ENCODE peak calls at places on chromosomes 12 and 14, in nine cellular contexts. Q is H1, R is endothelial cell of umbilical vein, T is suprapubic skin, J is HCT116, Y is breast epithelium, B is GM23338, L is stomach, P is GM12878. N is an unnamed sample.

GRCh38 chr14:105941226-105942166 is 415.1 kb downstream of the TMEM121 start:
- DNase-seq in Q (no peak), J (no peak), Y (no peak), T (peak; percentile 69), L (no peak), P (no peak), R (no peak), B (no peak), N (peak; percentile 67)

GRCh38 chr12:27460471-27460978 is 14.0 kb downstream of the SMCO2 start:
- DNase-seq in L (no peak), B (no peak), Q (no peak), R (peak; percentile 96), T (no peak), Y (no peak), J (no peak), P (peak; percentile 4), N (peak; percentile 58)

GRCh38 chr12:66959276-66959675 is 280.4 kb upstream of the GRIP1 start:
- DNase-seq in J (no peak), B (no peak), P (no peak), R (no peak), L (no peak), Y (no peak), T (no peak), Q (no peak), N (no peak)

GRCh38 chr14:45810152-45810872 is 557.3 kb upstream of the MIS18BP1 start:
- DNase-seq in B (peak; percentile 48), P (peak; percentile 21), Y (no peak), J (no peak), L (no peak), T (no peak), R (no peak), Q (no peak), N (no peak)

GRCh38 chr12:116887897-116888296 is 6.7 kb upstream of the HRK start:
- DNase-seq in L (no peak), T (no peak), R (no peak), J (no peak), B (no peak), Q (no peak), P (no peak), Y (no peak), N (no peak)

GRCh38 chr12:94615284-94616216 is 34.8 kb downstream of the TMCC3 start:
- DNase-seq in P (no peak), B (no peak), J (no peak), Q (no peak), Y (no peak), R (peak; percentile 69), L (peak; percentile 79), T (no peak), N (no peak)

GRCh38 chr12:48927261-48927660 is 2.0 kb upstream of the FKBP11 start:
- DNase-seq in L (no peak), Q (no peak), T (no peak), J (no peak), B (no peak), R (no peak), P (no peak), Y (no peak), N (no peak)

GRCh38 chr14:103753809-103754208 is 38.2 kb downstream of the ZFYVE21 start:
- DNase-seq in T (no peak), P (no peak), L (no peak), B (no peak), Y (no peak), Q (no peak), J (no peak), R (no peak), N (no peak)

GRCh38 chr12:74021937-74022336 is 515.7 kb upstream of the ATXN7L3B start:
- DNase-seq in Q (peak; percentile 67), T (no peak), B (peak; percentile 91), Y (peak; percentile 61), J (peak; percentile 68), P (no peak), L (peak; percentile 48), R (peak; percentile 33), N (no peak)

GRCh38 chr12:59780605-59781135 is 184.8 kb downstream of the SLC16A7 start:
- DNase-seq in R (peak; percentile 5), Q (no peak), L (no peak), B (peak; percentile 76), J (peak; percentile 2), P (no peak), T (no peak), Y (no peak), N (no peak)

GRCh38 chr14:23535943-23536342 is 15.6 kb downstream of the ZFHX2 start:
- DNase-seq in L (no peak), Q (no peak), J (no peak), P (no peak), T (no peak), B (no peak), R (no peak), Y (no peak), N (no peak)

GRCh38 chr12:12018454-12018853 is 52.3 kb upstream of the BCL2L14 start:
- DNase-seq in T (no peak), Y (peak; percentile 71), J (no peak), R (no peak), Q (no peak), P (no peak), L (no peak), B (no peak), N (no peak)

GRCh38 chr12:113392988-113393579 is 10.6 kb downstream of the SDS start:
- DNase-seq in P (peak; percentile 59), R (no peak), B (peak; percentile 92), L (no peak), T (no peak), Q (peak; percentile 96), Y (no peak), J (peak; percentile 22), N (no peak)

GRCh38 chr12:7142057-7142644 is 12.0 kb downstream of the CLSTN3 start:
- DNase-seq in Y (no peak), B (peak; percentile 83), J (no peak), L (peak; percentile 41), T (no peak), R (peak; percentile 58), P (no peak), Q (peak; percentile 85), N (no peak)

GRCh38 chr12:15208140-15208539 is 13.1 kb downstream of the RERG start:
- DNase-seq in L (no peak), P (no peak), T (no peak), R (no peak), J (no peak), Y (no peak), Q (no peak), B (peak; percentile 17), N (no peak)

GRCh38 chr12:34394211-34395055 is 372.1 kb downstream of the ALG10 start:
- DNase-seq in J (no peak), Q (peak; percentile 0), B (no peak), P (no peak), Y (peak; percentile 45), T (peak; percentile 55), L (peak; percentile 13), R (no peak), N (peak; percentile 80)

GRCh38 chr12:122423258-122424165 is 1.0 kb upstream of the CLIP1 start:
- DNase-seq in T (no peak), Y (no peak), P (no peak), J (peak; percentile 50), B (peak; percentile 69), R (peak; percentile 86), L (no peak), Q (peak; percentile 61), N (no peak)
- TF ChIP-seq POLR2AphosphoS5 in T (no peak), Y (no peak), P (no peak), J (no peak), B (peak; percentile 36), R (peak; percentile 14), L (no peak), Q (no peak), N (no peak)

DNA sequence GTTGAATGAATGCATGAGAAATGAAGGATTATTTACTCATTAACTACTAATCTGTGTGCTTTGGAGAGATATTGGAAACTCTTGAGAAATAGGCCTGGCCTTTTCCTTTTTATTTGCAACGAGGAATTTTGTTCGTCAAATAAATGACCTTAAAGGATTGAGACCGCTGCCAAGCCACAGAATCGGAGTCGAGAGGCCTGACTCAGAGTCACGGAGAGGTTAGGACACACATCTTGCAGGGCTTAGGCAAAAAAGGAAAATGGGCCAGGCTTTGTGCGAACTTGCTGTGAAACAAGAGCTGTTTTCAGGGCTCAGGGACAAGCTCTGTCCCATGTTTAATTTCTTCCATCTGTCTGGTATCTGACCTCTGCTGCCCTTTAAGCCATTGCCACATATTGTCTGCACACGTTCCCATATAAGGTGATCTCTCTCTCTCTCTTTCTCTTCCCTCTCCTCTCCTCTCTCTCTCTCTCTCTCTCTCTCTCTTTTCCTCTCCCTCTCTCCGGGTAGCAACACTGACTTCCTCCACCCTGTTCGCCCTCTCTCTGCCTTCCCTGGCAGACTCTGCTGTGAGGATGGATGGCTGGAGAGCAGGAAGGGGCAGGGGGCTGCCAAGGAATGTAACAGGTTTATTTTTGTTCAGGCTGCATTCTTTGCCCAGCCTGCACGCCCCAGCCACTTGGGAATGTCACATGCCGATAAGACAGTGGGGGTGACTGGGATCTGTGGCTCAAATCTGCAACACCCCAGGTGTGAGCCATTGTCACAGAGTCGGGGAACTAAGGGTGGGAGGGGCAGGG is 14.9 kb upstream of the IFT81 start:
- DNase-seq in L (peak; percentile 77), Y (peak; percentile 66), R (peak; percentile 81), Q (no peak), P (no peak), B (peak; percentile 49), J (no peak), T (peak; percentile 91), N (peak; percentile 99)
- TF ChIP-seq CTCF in L (no peak), Y (peak; percentile 96), R (no peak), Q (no peak), P (no peak), B (no peak), J (no peak), T (no peak), N (peak; percentile 71)

DNA sequence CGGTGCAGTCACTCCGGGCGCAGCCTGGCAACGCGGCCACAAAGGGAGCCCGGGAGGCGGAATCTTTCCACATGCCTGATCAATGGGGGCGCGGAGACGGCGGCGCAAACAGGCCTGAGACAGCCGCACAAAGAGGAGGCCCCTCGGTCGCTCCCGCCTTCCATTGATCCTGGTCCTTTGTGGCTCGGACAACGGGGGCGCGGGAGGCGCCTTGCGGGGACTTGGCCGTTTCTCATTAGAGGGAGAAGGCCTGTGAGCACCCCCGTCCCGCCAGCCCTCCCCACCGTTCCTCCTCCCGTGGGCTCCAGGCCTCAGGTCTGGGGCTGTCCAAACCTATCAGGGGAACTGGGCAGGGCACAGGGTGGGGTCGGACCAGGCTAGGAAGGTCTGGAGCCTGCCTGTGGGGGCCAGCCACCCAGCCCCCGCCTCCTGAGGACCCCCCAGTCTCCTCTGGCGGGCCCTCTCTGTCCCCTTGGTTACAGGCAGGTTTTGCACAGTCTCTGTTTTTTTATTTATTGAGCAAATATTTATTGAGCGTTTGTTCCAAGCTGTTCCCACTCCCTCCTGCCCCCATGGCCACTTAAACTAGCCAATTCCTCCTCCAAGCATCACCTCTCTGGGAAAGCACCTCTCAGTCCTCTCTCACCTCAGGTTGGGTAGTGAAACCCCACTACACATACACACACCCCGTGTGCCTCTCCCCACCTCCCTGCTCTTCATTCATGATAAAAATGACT is 29.0 kb upstream of the MSI1 start:
- DNase-seq in Q (peak; percentile 56), J (no peak), R (no peak), T (no peak), B (peak; percentile 69), P (no peak), L (peak; percentile 35), Y (no peak), N (no peak)
- TF ChIP-seq POLR2AphosphoS5 in Q (no peak), J (no peak), R (no peak), T (no peak), B (no peak), P (no peak), L (no peak), Y (no peak), N (no peak)

DNA sequence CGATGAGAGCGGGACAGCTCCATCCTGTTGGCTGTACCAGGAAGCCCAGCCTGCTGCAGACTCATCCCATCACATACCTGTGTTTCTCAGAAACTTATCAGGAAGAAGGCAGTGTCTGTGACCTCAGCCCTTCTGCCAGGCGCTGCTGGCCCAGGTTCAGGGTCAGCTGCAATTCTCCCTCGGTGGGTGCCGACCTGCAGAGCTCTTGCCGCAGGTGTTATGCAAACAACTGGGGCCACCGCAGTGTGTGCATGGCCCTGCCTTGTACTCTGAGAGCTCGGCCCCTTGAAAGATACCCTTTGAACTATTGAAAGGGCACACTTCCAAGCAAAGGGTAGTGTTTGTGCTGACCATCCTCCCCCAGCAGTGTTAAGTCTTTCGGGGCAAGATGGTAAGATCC is 322.2 kb upstream of the DIO3 start:
- DNase-seq in Q (peak; percentile 27), B (no peak), P (no peak), L (no peak), Y (no peak), J (no peak), T (no peak), R (no peak), N (no peak)
- TF ChIP-seq CTCF in Q (no peak), B (no peak), P (no peak), L (no peak), Y (no peak), J (no peak), T (no peak), R (no peak), N (no peak)